ENCODE peak calls at places on chromosomes 1 and 21, in five cellular contexts. S, J, R, B and Y are unnamed samples.

GRCh38 chr1:92736395-92736794 is 48.5 kb downstream of the EVI5 start:
- DNase-seq in S (no peak), J (peak), R (peak), B (no peak), Y (no peak)

GRCh38 chr1:176466514-176466913 is 3.5 kb downstream of the PAPPA2 start:
- DNase-seq in S (no peak), J (peak), R (peak), B (no peak), Y (peak)

GRCh38 chr1:15245593-15246325 is 1.3 kb upstream of the FHAD1 start:
- DNase-seq in S (peak), J (peak), R (peak), B (no peak), Y (no peak)

GRCh38 chr1:173393655-173393993 is 83.5 kb upstream of the PRDX6 start:
- DNase-seq in S (peak), J (peak), R (peak), B (peak), Y (no peak)

GRCh38 chr21:45387506-45387905 is 17.5 kb upstream of the COL18A1 start:
- DNase-seq in S (no peak), J (no peak), R (no peak), B (no peak), Y (no peak)

GRCh38 chr1:89358287-89358893 is 5.5 kb upstream of the GBP6 start:
- DNase-seq in S (peak), J (peak), R (peak), B (peak), Y (peak)

GRCh38 chr1:186152227-186152944 is 222.7 kb downstream of the TPR start:
- DNase-seq in S (peak), J (peak), R (peak), B (peak), Y (peak)

GRCh38 chr1:220184503-220184902 is 87.8 kb downstream of the RAB3GAP2 start:
- DNase-seq in S (peak), J (no peak), R (no peak), B (no peak), Y (no peak)

GRCh38 chr1:154736840-154737239 is 128.9 kb upstream of the ADAR start:
- DNase-seq in S (no peak), J (peak), R (peak), B (peak), Y (no peak)

GRCh38 chr1:159239551-159240220 is 35.0 kb downstream of the ACKR1 start:
- DNase-seq in S (no peak), J (peak), R (no peak), B (no peak), Y (no peak)

GRCh38 chr21:44337941-44338895 is 972 bp downstream of the CFAP410 start:
- DNase-seq in S (peak), J (peak), R (peak), B (no peak), Y (peak)

GRCh38 chr1:41483960-41484844 is at the start of gene EDN2:
- DNase-seq in S (no peak), J (peak), R (no peak), B (no peak), Y (no peak)

GRCh38 chr1:233615571-233615970 is 1.7 kb downstream of the KCNK1 start:
- DNase-seq in S (no peak), J (peak), R (no peak), B (no peak), Y (no peak)

GRCh38 chr1:6185635-6186382 is 5.7 kb upstream of the CHD5 start:
- DNase-seq in S (peak), J (peak), R (peak), B (no peak), Y (no peak)

GRCh38 chr21:35940074-35940927 is 120.0 kb downstream of the SETD4 start:
- DNase-seq in S (peak), J (peak), R (peak), B (peak), Y (peak)

GRCh38 chr1:119686661-119687060 is 25.1 kb upstream of the PHGDH start:
- DNase-seq in S (no peak), J (peak), R (no peak), B (no peak), Y (no peak)

GRCh38 chr1:90133133-90133532 is 138.2 kb downstream of the ZNF326 start:
- DNase-seq in S (peak), J (peak), R (peak), B (no peak), Y (peak)

GRCh38 chr1:116345830-116346229 is 27.2 kb upstream of the ATP1A1 start:
- DNase-seq in S (no peak), J (no peak), R (no peak), B (no peak), Y (no peak)

GRCh38 chr1:58779837-58780585 is 3.8 kb downstream of the JUN start:
- DNase-seq in S (peak), J (peak), R (peak), B (no peak), Y (peak)

GRCh38 chr1:2132222-2133038 is 62.1 kb downstream of the FAAP20 start:
- DNase-seq in S (peak), J (peak), R (peak), B (no peak), Y (no peak)

GRCh38 chr1:84271452-84272273 is 29.8 kb upstream of the SAMD13 start:
- DNase-seq in S (peak), J (no peak), R (no peak), B (no peak), Y (no peak)

GRCh38 chr1:19695772-19696171 is 31.1 kb downstream of the HTR6 start:
- DNase-seq in S (no peak), J (no peak), R (no peak), B (no peak), Y (no peak)

GRCh38 chr1:37763791-37764741 is 854 bp downstream of the EPHA10 start:
- DNase-seq in S (peak), J (peak), R (peak), B (no peak), Y (no peak)

GRCh38 chr1:155968670-155969069 is 9.7 kb downstream of the ARHGEF2 start:
- DNase-seq in S (no peak), J (no peak), R (peak), B (no peak), Y (no peak)
- H3K4me3 ChIP-seq in S (no peak), J (no peak), R (no peak), B (no peak), Y (no peak)

GRCh38 chr1:10771789-10772188 is 24.7 kb downstream of the CASZ1 start:
- DNase-seq in S (no peak), J (no peak), R (no peak), B (no peak), Y (no peak)

GRCh38 chr1:10774615-10775310 is 21.7 kb downstream of the CASZ1 start:
- DNase-seq in S (no peak), J (no peak), R (no peak), B (no peak), Y (no peak)

GRCh38 chr1:10773376-10773775 is 23.1 kb downstream of the CASZ1 start:
- DNase-seq in S (no peak), J (no peak), R (no peak), B (no peak), Y (no peak)

GRCh38 chr1:10773851-10774614 is 22.4 kb downstream of the CASZ1 start:
- DNase-seq in S (no peak), J (no peak), R (no peak), B (no peak), Y (no peak)

GRCh38 chr1:10772711-10773110 is 23.7 kb downstream of the CASZ1 start:
- DNase-seq in S (no peak), J (no peak), R (no peak), B (no peak), Y (no peak)
- H3K4me3 ChIP-seq in S (no peak), J (no peak), R (no peak), B (no peak), Y (no peak)

DNA sequence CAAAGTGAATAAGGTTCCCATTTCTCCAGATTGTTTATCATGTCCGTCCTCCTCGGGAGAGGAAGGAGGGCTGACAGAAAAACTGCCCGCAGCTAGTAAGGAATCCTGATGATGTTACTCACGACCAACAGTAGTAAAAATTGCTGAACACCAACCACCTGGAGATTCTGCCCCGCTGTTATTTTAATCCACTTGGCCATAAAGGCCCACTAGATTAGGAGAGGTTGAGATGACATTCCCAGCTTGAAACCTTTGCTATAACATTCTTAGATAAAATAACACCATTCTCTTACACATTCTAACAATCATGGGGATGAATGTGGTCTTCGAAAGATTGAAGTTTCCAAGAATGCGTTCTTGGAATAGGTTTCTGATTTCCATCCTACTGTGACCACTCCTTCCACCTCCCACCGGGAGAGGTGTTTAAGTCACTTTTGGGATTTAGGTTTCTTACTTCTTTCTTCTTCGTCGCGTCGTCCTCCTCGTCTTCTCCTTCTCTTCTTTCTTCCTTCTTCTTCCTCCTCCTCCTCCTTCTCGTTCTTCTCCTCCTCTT is 1.9 kb downstream of the CACHD1 start:
- DNase-seq in S (peak), J (peak), R (no peak), B (no peak), Y (no peak)
- H3K4me3 ChIP-seq in S (peak), J (peak), R (peak), B (peak), Y (peak)

GRCh38 chr1:215459136-215459535 is 108.0 kb upstream of the KCTD3 start:
- DNase-seq in S (no peak), J (no peak), R (no peak), B (no peak), Y (peak)
- H3K4me3 ChIP-seq in S (no peak), J (no peak), R (no peak), B (no peak), Y (no peak)

DNA sequence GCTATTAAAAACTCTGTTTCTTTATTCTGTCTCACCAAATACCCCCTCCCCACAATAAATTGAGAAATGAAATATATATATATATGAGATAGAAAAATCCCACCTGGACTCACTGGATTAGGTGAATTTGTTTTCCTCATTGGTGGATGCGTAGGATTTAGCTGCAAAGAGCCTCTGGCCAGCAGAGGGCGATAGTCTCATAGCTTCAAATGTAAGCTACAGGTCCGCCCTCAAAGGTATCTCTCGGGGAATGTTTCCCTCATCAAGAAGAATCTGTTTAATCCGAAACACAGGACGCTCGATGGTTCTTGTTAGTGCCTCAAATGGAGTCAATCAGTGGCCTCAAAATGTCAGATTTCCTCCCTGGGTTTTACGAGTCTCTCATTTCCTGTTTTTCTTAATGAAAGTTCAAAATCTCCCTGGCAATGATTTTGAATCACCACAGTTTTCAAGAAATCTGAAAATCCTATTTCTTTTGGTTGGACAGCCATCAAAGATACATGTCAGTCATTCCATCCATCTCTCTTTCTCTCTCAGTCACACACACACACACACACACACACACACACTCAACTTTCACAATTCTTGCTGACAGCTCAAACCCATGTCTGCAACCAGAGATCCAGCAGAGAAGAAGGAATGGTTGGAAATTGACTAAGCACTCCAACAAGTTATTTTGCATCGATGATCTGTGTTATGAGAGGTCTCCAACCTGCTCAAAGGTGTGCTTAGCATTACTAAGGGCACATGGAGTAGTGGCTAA is 13.9 kb upstream of the CAMK1G start:
- DNase-seq in S (peak), J (peak), R (peak), B (peak), Y (peak)
- H3K4me3 ChIP-seq in S (peak), J (no peak), R (no peak), B (no peak), Y (no peak)

DNA sequence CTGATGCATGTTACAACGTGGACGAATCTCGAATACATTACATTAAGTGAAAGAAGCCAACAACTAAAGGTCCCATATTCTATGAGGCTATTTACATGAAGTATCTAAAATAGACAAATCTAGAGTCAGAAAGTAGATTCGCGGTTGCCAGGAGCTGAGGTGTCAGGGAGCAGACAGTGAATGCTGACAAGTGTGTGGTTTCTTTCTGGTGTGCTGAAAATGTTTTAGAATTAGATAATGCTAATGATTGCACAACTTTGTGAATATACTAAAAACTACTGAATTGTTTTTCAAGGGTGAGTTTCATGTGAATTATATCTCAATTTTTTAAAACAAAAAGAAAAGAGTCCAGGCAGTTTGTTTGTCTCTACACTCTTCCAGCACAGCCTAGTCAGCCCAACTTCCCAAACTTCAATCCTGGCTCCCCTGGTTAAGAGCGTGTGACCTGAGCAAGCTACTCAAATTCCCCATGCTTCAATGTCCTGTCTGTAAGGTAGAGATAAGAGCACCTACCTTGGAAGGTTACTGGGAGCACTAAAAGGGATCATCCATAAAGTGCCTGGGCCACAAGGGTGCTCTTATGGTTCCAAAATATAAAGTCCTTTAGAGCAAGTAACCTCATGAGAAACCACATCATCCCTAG is 20.9 kb downstream of the HLCS start:
- DNase-seq in S (peak), J (no peak), R (peak), B (peak), Y (no peak)
- H3K4me3 ChIP-seq in S (no peak), J (no peak), R (no peak), B (no peak), Y (no peak)

DNA sequence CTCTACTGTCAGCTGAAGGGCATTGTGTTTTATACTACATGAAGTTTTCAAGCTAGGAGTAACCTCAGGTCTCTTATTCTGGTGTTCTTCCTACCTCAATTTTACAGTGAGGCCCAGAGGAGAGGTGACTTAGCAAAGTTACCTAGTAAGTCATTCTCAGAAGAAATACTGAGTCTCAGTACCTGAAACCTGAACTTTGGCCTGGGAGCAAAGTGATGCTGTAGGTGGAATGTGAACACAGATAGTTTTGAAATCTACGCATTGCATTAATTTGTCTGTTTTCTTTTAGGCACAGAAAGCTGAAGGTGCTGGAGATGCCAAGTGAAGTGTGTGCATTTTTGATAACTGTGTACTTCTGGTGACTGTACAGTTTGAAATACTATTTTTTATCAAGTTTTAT is 2.6 kb downstream of the HMGN2 start:
- DNase-seq in S (no peak), J (no peak), R (no peak), B (no peak), Y (no peak)
- H3K4me3 ChIP-seq in S (no peak), J (no peak), R (no peak), B (no peak), Y (no peak)

GRCh38 chr1:46493316-46494032 is 3.8 kb downstream of the DMBX1 start:
- DNase-seq in S (no peak), J (no peak), R (no peak), B (no peak), Y (no peak)
- H3K4me3 ChIP-seq in S (no peak), J (no peak), R (no peak), B (no peak), Y (no peak)

GRCh38 chr1:938711-939504 is 15.2 kb downstream of the SAMD11 start:
- DNase-seq in S (peak), J (no peak), R (no peak), B (no peak), Y (no peak)

GRCh38 chr1:941588-942383 is 17.3 kb downstream of the NOC2L start:
- DNase-seq in S (peak), J (peak), R (peak), B (peak), Y (no peak)

GRCh38 chr1:941027-941587 is 17.4 kb downstream of the SAMD11 start:
- DNase-seq in S (no peak), J (no peak), R (no peak), B (no peak), Y (no peak)

GRCh38 chr1:939511-940107 is 15.9 kb downstream of the SAMD11 start:
- DNase-seq in S (no peak), J (no peak), R (no peak), B (no peak), Y (no peak)

DNA sequence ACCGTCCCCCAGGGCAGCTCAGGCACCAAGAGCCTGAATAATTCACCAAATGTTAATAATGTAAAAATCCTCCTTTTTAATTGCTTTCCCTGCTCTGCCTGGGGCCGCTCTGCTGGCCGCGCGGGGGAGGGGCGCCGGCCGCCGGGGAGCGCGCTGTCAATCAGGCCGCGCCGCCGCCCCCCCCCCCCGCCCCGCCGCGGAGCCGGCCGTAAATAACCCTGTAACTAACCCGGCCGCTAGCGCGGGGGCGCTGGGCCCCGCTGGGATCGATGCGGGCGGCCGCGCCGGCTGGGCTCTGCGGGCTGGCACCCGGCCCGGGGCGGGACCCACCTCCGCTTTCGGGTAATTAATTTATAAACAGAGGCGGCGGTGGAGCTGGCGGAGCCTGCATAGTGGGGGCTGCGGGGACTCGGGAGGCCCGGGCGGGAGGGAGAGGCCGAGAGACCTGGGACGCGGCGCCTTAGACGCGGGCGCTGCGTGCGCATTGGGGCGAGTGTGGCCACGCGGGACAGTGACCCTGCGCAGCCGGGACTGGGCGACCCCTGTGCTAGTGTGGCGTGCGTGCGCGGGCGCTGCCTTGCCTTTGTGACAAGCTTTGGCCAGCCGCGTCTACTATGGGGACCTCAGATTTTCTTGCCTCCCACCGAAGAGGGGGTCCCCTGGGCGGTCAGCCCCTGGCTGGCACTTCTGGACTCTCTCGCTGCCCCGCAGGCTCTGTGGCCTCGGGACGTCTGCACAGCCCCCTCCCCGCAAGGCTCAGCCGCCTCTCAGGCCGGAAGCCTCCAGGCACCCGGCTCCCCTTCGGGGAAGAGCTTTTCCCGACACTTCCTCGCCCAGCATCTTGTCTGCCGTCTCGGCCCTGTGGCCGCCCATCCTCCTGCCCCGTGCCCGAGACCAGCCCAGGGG is 16.7 kb downstream of the SAMD11 start:
- DNase-seq in S (peak), J (peak), R (peak), B (no peak), Y (no peak)
- H3K4me3 ChIP-seq in S (peak), J (peak), R (no peak), B (peak), Y (peak)